ENCODE peak calls at places on chromosome 14, in ten cellular contexts. One of them, this sample, is unnamed. For H3K36me3, the result is how much of the 10 kb centered on the place peaks cover.

GRCh38 chr14:39841088-39841487 is 408.9 kb upstream of the FBXO33 start:
- DNase-seq in uterus: no peak
- DNase-seq in spleen: no peak
- DNase-seq in HepG2: no peak
- DNase-seq in naive thymus-derived CD4-positive, alpha-beta T cell: no peak
- DNase-seq in colonic mucosa: no peak
- DNase-seq in K562: no peak
- DNase-seq in PC-3: peak
- DNase-seq in tibial nerve: no peak
- DNase-seq in esophagus squamous epithelium: no peak
- DNase-seq in this sample: no peak

GRCh38 chr14:39339003-39339402 is 93.2 kb downstream of the FBXO33 start:
- DNase-seq in uterus: no peak
- DNase-seq in spleen: no peak
- DNase-seq in HepG2: peak
- DNase-seq in naive thymus-derived CD4-positive, alpha-beta T cell: no peak
- DNase-seq in colonic mucosa: no peak
- DNase-seq in K562: peak
- DNase-seq in PC-3: no peak
- DNase-seq in tibial nerve: no peak
- DNase-seq in esophagus squamous epithelium: no peak
- DNase-seq in this sample: peak

GRCh38 chr14:24279301-24280186 is 8.1 kb upstream of the RABGGTA start:
- DNase-seq in uterus: no peak
- DNase-seq in spleen: peak
- DNase-seq in HepG2: no peak
- DNase-seq in naive thymus-derived CD4-positive, alpha-beta T cell: peak
- DNase-seq in colonic mucosa: no peak
- DNase-seq in K562: no peak
- DNase-seq in PC-3: peak
- DNase-seq in tibial nerve: no peak
- DNase-seq in esophagus squamous epithelium: no peak
- DNase-seq in this sample: peak

GRCh38 chr14:34063470-34064164 is 112.7 kb upstream of the EGLN3 start:
- DNase-seq in uterus: no peak
- DNase-seq in spleen: no peak
- DNase-seq in HepG2: peak
- DNase-seq in naive thymus-derived CD4-positive, alpha-beta T cell: no peak
- DNase-seq in colonic mucosa: no peak
- DNase-seq in K562: no peak
- DNase-seq in PC-3: no peak
- DNase-seq in tibial nerve: no peak
- DNase-seq in esophagus squamous epithelium: no peak
- DNase-seq in this sample: no peak

GRCh38 chr14:38964630-38965029 is 138.4 kb downstream of the SEC23A start:
- DNase-seq in uterus: no peak
- DNase-seq in spleen: no peak
- DNase-seq in HepG2: peak
- DNase-seq in naive thymus-derived CD4-positive, alpha-beta T cell: no peak
- DNase-seq in colonic mucosa: no peak
- DNase-seq in K562: no peak
- DNase-seq in PC-3: peak
- DNase-seq in tibial nerve: no peak
- DNase-seq in esophagus squamous epithelium: no peak
- DNase-seq in this sample: no peak

GRCh38 chr14:72752034-72752412 is 141.9 kb downstream of the DPF3 start:
- DNase-seq in uterus: no peak
- DNase-seq in spleen: no peak
- DNase-seq in HepG2: no peak
- DNase-seq in naive thymus-derived CD4-positive, alpha-beta T cell: no peak
- DNase-seq in colonic mucosa: peak
- DNase-seq in K562: no peak
- DNase-seq in PC-3: no peak
- DNase-seq in tibial nerve: no peak
- DNase-seq in esophagus squamous epithelium: no peak
- DNase-seq in this sample: no peak

GRCh38 chr14:34527591-34527990 is 11.9 kb downstream of the EAPP start:
- DNase-seq in uterus: no peak
- DNase-seq in spleen: no peak
- DNase-seq in HepG2: no peak
- DNase-seq in naive thymus-derived CD4-positive, alpha-beta T cell: no peak
- DNase-seq in colonic mucosa: no peak
- DNase-seq in K562: no peak
- DNase-seq in PC-3: no peak
- DNase-seq in tibial nerve: no peak
- DNase-seq in esophagus squamous epithelium: no peak
- DNase-seq in this sample: no peak

GRCh38 chr14:26960049-26960688 is 362.3 kb upstream of the NOVA1 start:
- DNase-seq in uterus: no peak
- DNase-seq in spleen: no peak
- DNase-seq in HepG2: no peak
- DNase-seq in naive thymus-derived CD4-positive, alpha-beta T cell: no peak
- DNase-seq in colonic mucosa: no peak
- DNase-seq in K562: no peak
- DNase-seq in PC-3: no peak
- DNase-seq in tibial nerve: no peak
- DNase-seq in esophagus squamous epithelium: no peak
- DNase-seq in this sample: no peak

GRCh38 chr14:42307239-42307825 is 700.7 kb downstream of the LRFN5 start:
- DNase-seq in uterus: no peak
- DNase-seq in spleen: no peak
- DNase-seq in HepG2: no peak
- DNase-seq in naive thymus-derived CD4-positive, alpha-beta T cell: no peak
- DNase-seq in colonic mucosa: no peak
- DNase-seq in K562: no peak
- DNase-seq in PC-3: no peak
- DNase-seq in tibial nerve: no peak
- DNase-seq in esophagus squamous epithelium: no peak
- DNase-seq in this sample: no peak

GRCh38 chr14:104331871-104332605 is 193.7 kb downstream of the KIF26A start:
- DNase-seq in uterus: no peak
- DNase-seq in spleen: no peak
- DNase-seq in HepG2: no peak
- DNase-seq in naive thymus-derived CD4-positive, alpha-beta T cell: no peak
- DNase-seq in colonic mucosa: peak
- DNase-seq in K562: no peak
- DNase-seq in PC-3: no peak
- DNase-seq in tibial nerve: no peak
- DNase-seq in esophagus squamous epithelium: no peak
- DNase-seq in this sample: no peak

GRCh38 chr14:83779266-83779665 is 1750.7 kb upstream of the FLRT2 start:
- DNase-seq in uterus: no peak
- DNase-seq in spleen: no peak
- DNase-seq in HepG2: no peak
- DNase-seq in naive thymus-derived CD4-positive, alpha-beta T cell: no peak
- DNase-seq in colonic mucosa: no peak
- DNase-seq in K562: no peak
- DNase-seq in PC-3: peak
- DNase-seq in tibial nerve: no peak
- DNase-seq in esophagus squamous epithelium: no peak
- DNase-seq in this sample: no peak

DNA sequence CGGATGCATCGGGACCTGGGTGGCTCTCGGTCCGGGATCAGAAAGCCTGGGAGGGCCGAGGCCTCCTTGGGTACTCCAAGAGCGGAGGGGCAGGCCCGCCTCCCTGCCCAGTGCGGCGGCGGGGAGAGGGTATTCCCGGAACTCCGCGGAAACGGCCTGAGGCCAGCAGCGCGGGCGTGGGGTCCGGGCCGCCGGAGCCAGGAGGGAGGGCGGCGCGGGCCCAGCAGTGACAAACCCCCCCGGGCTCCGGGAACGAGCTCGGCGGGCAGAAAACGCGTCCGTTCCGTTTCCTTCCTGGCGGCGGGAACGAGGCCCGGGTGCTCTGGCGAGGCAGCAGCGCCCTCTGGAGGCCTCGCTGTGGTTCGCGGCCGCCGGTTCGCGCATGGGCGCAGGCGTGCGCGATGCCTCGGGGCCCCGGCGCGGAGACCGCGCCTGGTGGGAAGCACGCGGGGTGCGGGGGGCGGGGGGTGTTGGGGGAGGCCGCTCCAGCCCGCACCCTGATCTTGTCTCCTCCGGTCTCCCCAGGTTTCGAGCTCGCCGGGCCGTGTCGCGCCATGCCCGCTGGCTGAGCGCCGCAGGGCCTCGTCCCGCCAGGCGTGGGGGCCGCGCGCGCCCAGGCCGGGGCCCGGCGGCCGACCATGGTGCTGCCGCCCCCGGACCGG is 1.9 kb downstream of the TMEM121 start:
- DNase-seq in uterus: peak
- DNase-seq in spleen: peak
- DNase-seq in HepG2: peak
- DNase-seq in naive thymus-derived CD4-positive, alpha-beta T cell: peak
- DNase-seq in colonic mucosa: peak
- DNase-seq in K562: peak
- DNase-seq in PC-3: peak
- DNase-seq in tibial nerve: peak
- DNase-seq in esophagus squamous epithelium: no peak
- DNase-seq in this sample: peak
- H3K36me3 ChIP-seq in uterus: under half
- H3K36me3 ChIP-seq in spleen: under half
- H3K36me3 ChIP-seq in HepG2: under half
- H3K36me3 ChIP-seq in naive thymus-derived CD4-positive, alpha-beta T cell: under half
- H3K36me3 ChIP-seq in colonic mucosa: under half
- H3K36me3 ChIP-seq in K562: under half
- H3K36me3 ChIP-seq in PC-3: under half
- H3K36me3 ChIP-seq in tibial nerve: under half
- H3K36me3 ChIP-seq in esophagus squamous epithelium: under half
- H3K36me3 ChIP-seq in this sample: under half

DNA sequence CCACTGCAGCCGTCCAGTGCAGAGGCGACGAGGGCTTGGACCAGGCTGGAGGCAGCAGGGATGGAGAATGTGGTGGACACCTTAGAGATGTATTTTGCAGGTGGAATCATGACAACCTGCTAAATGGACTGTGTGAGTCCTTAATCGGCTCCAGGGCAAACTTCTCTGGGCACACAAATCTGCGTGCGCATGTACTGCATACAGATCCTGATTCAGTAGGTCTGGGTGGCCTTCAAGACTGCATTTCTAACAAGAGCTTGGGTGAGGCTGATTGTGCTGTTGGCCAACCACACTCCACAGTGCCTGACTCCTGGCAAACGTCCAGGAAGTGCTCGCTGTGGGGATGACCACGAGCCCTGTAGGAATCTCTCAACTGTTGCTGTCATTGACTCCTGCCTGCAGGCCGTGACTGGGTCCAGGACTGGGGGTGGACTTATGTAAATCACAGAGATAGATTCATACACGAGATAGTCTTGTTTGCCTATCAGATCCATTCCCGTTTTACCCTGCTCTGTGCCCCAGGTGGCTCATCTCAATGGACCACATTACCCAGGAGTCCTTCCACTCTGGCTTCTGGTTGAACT is 27.2 kb downstream of the JDP2 start:
- DNase-seq in uterus: peak
- DNase-seq in spleen: no peak
- DNase-seq in HepG2: peak
- DNase-seq in naive thymus-derived CD4-positive, alpha-beta T cell: no peak
- DNase-seq in colonic mucosa: no peak
- DNase-seq in K562: peak
- DNase-seq in PC-3: peak
- DNase-seq in tibial nerve: peak
- DNase-seq in esophagus squamous epithelium: no peak
- DNase-seq in this sample: peak
- H3K36me3 ChIP-seq in uterus: under half
- H3K36me3 ChIP-seq in spleen: under half
- H3K36me3 ChIP-seq in HepG2: under half
- H3K36me3 ChIP-seq in naive thymus-derived CD4-positive, alpha-beta T cell: under half
- H3K36me3 ChIP-seq in colonic mucosa: under half
- H3K36me3 ChIP-seq in K562: under half
- H3K36me3 ChIP-seq in PC-3: under half
- H3K36me3 ChIP-seq in tibial nerve: under half
- H3K36me3 ChIP-seq in esophagus squamous epithelium: under half
- H3K36me3 ChIP-seq in this sample: under half

DNA sequence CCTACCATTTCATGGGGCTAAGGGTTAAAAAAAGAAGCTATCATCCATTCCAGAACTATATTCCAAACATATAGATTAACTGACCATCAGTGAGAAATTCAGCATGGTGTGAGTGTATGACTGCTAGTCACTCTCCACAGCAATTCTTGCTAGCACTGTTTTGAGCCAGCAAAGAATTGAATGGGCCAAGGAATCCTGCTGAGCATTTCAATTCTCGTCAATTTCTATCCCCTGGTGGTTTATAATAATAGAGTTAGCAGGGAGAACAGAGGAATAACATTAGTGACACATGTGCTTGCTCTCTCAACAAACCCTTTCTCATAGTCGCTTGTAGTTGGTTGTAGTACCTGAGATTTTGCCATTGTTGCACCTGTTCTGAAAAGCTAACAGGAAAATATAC is 7.2 kb downstream of the MBIP start:
- DNase-seq in uterus: no peak
- DNase-seq in spleen: no peak
- DNase-seq in HepG2: no peak
- DNase-seq in naive thymus-derived CD4-positive, alpha-beta T cell: no peak
- DNase-seq in colonic mucosa: no peak
- DNase-seq in K562: no peak
- DNase-seq in PC-3: no peak
- DNase-seq in tibial nerve: no peak
- DNase-seq in esophagus squamous epithelium: no peak
- DNase-seq in this sample: no peak
- H3K36me3 ChIP-seq in uterus: under half
- H3K36me3 ChIP-seq in spleen: under half
- H3K36me3 ChIP-seq in HepG2: under half
- H3K36me3 ChIP-seq in naive thymus-derived CD4-positive, alpha-beta T cell: under half
- H3K36me3 ChIP-seq in colonic mucosa: under half
- H3K36me3 ChIP-seq in K562: under half
- H3K36me3 ChIP-seq in PC-3: under half
- H3K36me3 ChIP-seq in tibial nerve: under half
- H3K36me3 ChIP-seq in esophagus squamous epithelium: half or more
- H3K36me3 ChIP-seq in this sample: under half

DNA sequence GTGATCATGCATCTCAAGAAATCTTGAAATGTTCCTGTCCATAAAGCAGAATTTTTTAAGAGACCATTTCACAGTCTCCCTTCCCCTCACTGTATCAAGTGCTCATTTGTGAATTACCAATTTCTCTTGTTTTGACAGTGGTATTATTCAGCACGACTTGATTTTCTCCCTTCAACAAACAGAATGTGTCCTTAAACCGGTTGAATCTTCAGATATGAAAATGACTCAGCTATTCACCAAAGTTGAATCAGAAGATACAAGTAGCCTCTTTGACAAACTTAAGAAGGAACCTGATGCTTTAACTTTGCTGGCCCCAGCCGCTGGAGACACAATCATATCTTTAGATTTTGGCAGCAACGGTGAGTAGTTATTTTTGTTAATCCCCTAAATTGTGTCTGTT is 25.5 kb upstream of the SNAPC1 start:
- DNase-seq in uterus: no peak
- DNase-seq in spleen: no peak
- DNase-seq in HepG2: no peak
- DNase-seq in naive thymus-derived CD4-positive, alpha-beta T cell: no peak
- DNase-seq in colonic mucosa: no peak
- DNase-seq in K562: no peak
- DNase-seq in PC-3: peak
- DNase-seq in tibial nerve: no peak
- DNase-seq in esophagus squamous epithelium: no peak
- DNase-seq in this sample: no peak
- H3K36me3 ChIP-seq in uterus: under half
- H3K36me3 ChIP-seq in spleen: half or more
- H3K36me3 ChIP-seq in HepG2: under half
- H3K36me3 ChIP-seq in naive thymus-derived CD4-positive, alpha-beta T cell: under half
- H3K36me3 ChIP-seq in colonic mucosa: under half
- H3K36me3 ChIP-seq in K562: half or more
- H3K36me3 ChIP-seq in PC-3: half or more
- H3K36me3 ChIP-seq in tibial nerve: half or more
- H3K36me3 ChIP-seq in esophagus squamous epithelium: half or more
- H3K36me3 ChIP-seq in this sample: under half

GRCh38 chr14:88477513-88478250 is 77.1 kb downstream of the PTPN21 start:
- DNase-seq in uterus: no peak
- DNase-seq in spleen: no peak
- DNase-seq in HepG2: no peak
- DNase-seq in naive thymus-derived CD4-positive, alpha-beta T cell: no peak
- DNase-seq in colonic mucosa: no peak
- DNase-seq in K562: no peak
- DNase-seq in PC-3: no peak
- DNase-seq in tibial nerve: no peak
- DNase-seq in esophagus squamous epithelium: no peak
- DNase-seq in this sample: no peak
- H3K36me3 ChIP-seq in uterus: under half
- H3K36me3 ChIP-seq in spleen: under half
- H3K36me3 ChIP-seq in HepG2: under half
- H3K36me3 ChIP-seq in naive thymus-derived CD4-positive, alpha-beta T cell: under half
- H3K36me3 ChIP-seq in colonic mucosa: under half
- H3K36me3 ChIP-seq in K562: under half
- H3K36me3 ChIP-seq in PC-3: under half
- H3K36me3 ChIP-seq in tibial nerve: half or more
- H3K36me3 ChIP-seq in esophagus squamous epithelium: half or more
- H3K36me3 ChIP-seq in this sample: under half